ENCODE peak calls at places on chromosomes 6 and 20, in five cellular contexts. L is fibroblast of lung, K is right lobe of liver, I is A549, Y is AG10803. G is an unnamed sample.

GRCh38 chr6:132190097-132190814 is 211.0 kb downstream of the MOXD1 start:
- DNase-seq in Y (peak), K (no peak), L (peak), I (no peak), G (no peak)

GRCh38 chr20:7155794-7156193 is 388.3 kb downstream of the BMP2 start:
- DNase-seq in I (no peak), K (no peak), L (no peak), Y (no peak), G (no peak)

GRCh38 chr6:109178921-109179320 is 83.6 kb downstream of the CEP57L1 start:
- DNase-seq in L (no peak), I (no peak), Y (no peak), K (no peak), G (no peak)

GRCh38 chr6:150413768-150414167 is 45.0 kb downstream of the IYD start:
- DNase-seq in I (no peak), Y (no peak), K (no peak), L (no peak), G (no peak)

GRCh38 chr6:22904413-22904812 is 335.0 kb downstream of the HDGFL1 start:
- DNase-seq in K (no peak), I (no peak), L (no peak), Y (no peak), G (no peak)

GRCh38 chr6:163554663-163555062 is 140.1 kb downstream of the QKI start:
- DNase-seq in Y (peak), L (peak), I (peak), K (peak), G (no peak)

GRCh38 chr20:62816031-62816878 is 595 bp upstream of the COL9A3 start:
- DNase-seq in K (no peak), L (no peak), Y (no peak), I (no peak), G (no peak)

GRCh38 chr20:39986231-39986904 is 702.7 kb downstream of the MAFB start:
- DNase-seq in K (peak), Y (peak), I (peak), L (peak), G (peak)

GRCh38 chr20:5656136-5656535 is 94.1 kb upstream of the SHLD1 start:
- DNase-seq in K (no peak), L (no peak), I (no peak), Y (no peak), G (no peak)

GRCh38 chr6:109165392-109165964 is 70.2 kb downstream of the CEP57L1 start:
- DNase-seq in I (peak), K (no peak), L (peak), Y (peak), G (peak)

GRCh38 chr6:148885154-148885870 is 138.5 kb downstream of the UST start:
- DNase-seq in I (no peak), Y (peak), L (peak), K (no peak), G (peak)

GRCh38 chr6:39003072-39003471 is 45.5 kb upstream of the GLP1R start:
- DNase-seq in Y (no peak), L (no peak), I (no peak), K (no peak), G (no peak)

GRCh38 chr20:41398408-41398807 is 31.8 kb upstream of the EMILIN3 start:
- DNase-seq in I (no peak), K (no peak), L (peak), Y (peak), G (no peak)

GRCh38 chr6:4632411-4632810 is 143.8 kb upstream of the CDYL start:
- DNase-seq in Y (peak), L (peak), K (no peak), I (no peak), G (no peak)

GRCh38 chr6:168163096-168163731 is 84.2 kb upstream of the FRMD1 start:
- DNase-seq in I (no peak), K (peak), L (no peak), Y (peak), G (no peak)

GRCh38 chr6:16223362-16223761 is 15.0 kb upstream of the GMPR start:
- DNase-seq in Y (no peak), L (no peak), K (no peak), I (no peak), G (no peak)

GRCh38 chr6:8192597-8192996 is 90.2 kb upstream of the EEF1E1 start:
- DNase-seq in L (no peak), Y (no peak), I (no peak), K (no peak), G (no peak)

GRCh38 chr20:11979306-11980128 is 61.8 kb downstream of the BTBD3 start:
- DNase-seq in I (no peak), L (no peak), Y (no peak), K (no peak), G (no peak)

GRCh38 chr6:42131531-42131930 is 10.9 kb downstream of the C6orf132 start:
- DNase-seq in Y (peak), I (no peak), K (no peak), L (peak), G (no peak)

GRCh38 chr6:40852667-40853383 is 186.2 kb downstream of the UNC5CL start:
- DNase-seq in I (no peak), K (no peak), L (no peak), Y (peak), G (no peak)

GRCh38 chr6:112330071-112330876 is 16.9 kb upstream of the RFPL4B start:
- DNase-seq in I (peak), Y (peak), L (peak), K (no peak), G (no peak)

GRCh38 chr6:19551611-19552010 is 285.6 kb upstream of the ID4 start:
- DNase-seq in K (no peak), L (no peak), I (no peak), Y (no peak), G (no peak)

GRCh38 chr6:136290406-136291010 is 862 bp upstream of the BCLAF1 start:
- DNase-seq in K (peak), I (peak), L (peak), Y (peak), G (peak)

GRCh38 chr6:79009819-79010218 is 68.2 kb downstream of the PHIP start:
- DNase-seq in L (no peak), Y (no peak), K (no peak), I (no peak), G (no peak)

GRCh38 chr20:36270744-36271638 is 34.7 kb downstream of the AAR2 start:
- DNase-seq in I (no peak), L (no peak), K (no peak), Y (no peak), G (no peak)

GRCh38 chr20:25340380-25340779 is 50.3 kb downstream of the ABHD12 start:
- DNase-seq in I (no peak), K (no peak), Y (no peak), L (no peak), G (no peak)

GRCh38 chr6:91132461-91132860 is 545.6 kb upstream of the MAP3K7 start:
- DNase-seq in Y (no peak), I (no peak), L (no peak), K (no peak), G (no peak)

GRCh38 chr6:151493495-151494234 is at the start of gene CCDC170:
- DNase-seq in I (peak), Y (no peak), L (no peak), K (peak), G (no peak)

GRCh38 chr20:5918856-5919633 is 31.3 kb downstream of the TRMT6 start:
- DNase-seq in K (no peak), L (peak), Y (peak), I (peak), G (no peak)

GRCh38 chr20:46816916-46817638 is 77.6 kb upstream of the EYA2 start:
- DNase-seq in K (no peak), L (no peak), Y (no peak), I (no peak), G (no peak)

DNA sequence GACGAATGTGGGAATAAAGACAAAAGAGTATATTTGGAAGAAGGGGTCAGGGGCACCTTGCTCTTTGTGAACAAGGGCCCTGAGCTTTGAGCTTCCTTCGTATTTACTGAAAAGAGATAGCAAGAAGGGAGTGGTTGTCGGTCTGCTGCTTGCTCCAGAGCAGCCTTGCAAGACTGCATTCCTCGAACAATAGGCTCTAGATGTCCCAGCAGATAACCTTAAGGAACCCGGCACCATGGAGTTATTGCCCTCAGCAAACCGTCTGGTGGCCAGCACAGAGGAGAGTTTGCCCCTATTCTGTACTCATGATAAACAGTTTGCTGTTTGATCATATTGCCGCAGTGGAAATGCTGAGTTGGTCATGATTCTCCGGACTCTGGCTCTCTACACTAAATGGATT is 22.7 kb downstream of the HLA-DRB1 start:
- DNase-seq in I (no peak), L (no peak), Y (no peak), K (no peak), G (no peak)
- H3K4me3 ChIP-seq in I (no peak), L (no peak), Y (no peak), K (no peak), G (no peak)

GRCh38 chr20:2349801-2350200 is 30.9 kb upstream of the TGM6 start:
- DNase-seq in L (no peak), Y (peak), I (no peak), K (no peak), G (no peak)
- TF ChIP-seq CTCF in L (no peak), Y (no peak), I (no peak), K (no peak), G (no peak)

DNA sequence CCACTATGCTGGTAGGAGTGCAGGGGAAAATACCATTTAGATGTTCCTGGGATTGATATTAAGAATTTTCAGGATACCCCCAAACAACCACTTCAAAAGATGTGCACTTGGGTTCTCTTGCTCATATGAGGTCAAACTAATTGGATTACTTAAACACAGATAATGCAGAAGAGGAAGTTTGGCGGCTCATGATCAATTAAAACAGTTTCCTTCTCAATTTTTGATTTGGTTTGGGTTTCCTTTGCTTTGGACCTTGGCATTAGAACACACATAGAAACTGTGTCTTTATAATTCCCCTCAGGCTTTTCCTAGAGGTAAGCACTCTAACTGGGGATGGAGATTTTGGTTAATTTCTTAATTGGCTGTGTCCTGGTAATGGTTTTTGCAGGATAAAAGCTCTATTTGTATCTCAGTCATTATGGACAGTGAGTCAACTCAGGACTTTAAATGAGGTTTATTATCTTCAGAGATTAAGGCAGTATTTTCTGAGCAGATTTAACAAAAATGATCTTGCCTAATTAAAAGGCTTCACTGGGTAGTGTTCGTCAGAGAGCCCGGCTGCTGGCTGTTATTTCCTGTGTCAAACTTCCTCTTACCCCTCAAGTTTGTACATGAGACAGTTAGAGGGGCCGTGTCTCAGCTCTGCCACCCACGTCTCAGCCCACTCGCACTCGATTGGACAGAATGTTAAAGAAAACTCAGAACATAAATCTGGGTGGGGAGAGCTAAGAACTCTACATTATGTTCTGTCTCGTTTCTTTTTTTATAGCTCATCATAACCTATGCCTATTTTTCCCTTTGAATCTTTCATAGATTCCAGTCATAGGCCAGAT is 50.3 kb upstream of the PREP start:
- DNase-seq in K (no peak), L (no peak), Y (no peak), I (no peak), G (no peak)
- H3K4me3 ChIP-seq in K (no peak), L (no peak), Y (no peak), I (no peak), G (no peak)

DNA sequence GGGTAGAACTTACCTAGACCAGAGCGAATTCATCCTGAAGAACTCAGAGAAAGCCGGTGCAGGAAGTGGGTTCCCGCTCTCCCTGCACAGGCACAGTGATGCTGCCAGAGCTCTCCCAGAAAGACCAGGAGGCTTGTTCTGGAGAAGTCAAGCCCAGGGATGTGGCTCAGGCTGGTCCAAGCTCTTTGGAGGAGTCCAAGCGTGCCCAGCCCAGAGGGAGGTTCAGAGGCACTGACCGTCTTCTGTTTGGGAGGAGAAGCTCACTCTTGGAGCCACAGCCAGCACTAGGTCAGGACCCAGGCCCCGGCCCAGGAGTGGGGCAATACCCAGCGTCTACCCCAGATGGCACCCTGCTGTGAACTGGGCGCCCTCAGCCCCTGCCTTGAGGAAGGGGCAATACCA is 1.5 kb upstream of the PMEPA1 start:
- DNase-seq in Y (no peak), L (no peak), I (peak), K (no peak), G (no peak)
- TF ChIP-seq CTCF in Y (no peak), L (no peak), I (no peak), K (no peak), G (no peak)

DNA sequence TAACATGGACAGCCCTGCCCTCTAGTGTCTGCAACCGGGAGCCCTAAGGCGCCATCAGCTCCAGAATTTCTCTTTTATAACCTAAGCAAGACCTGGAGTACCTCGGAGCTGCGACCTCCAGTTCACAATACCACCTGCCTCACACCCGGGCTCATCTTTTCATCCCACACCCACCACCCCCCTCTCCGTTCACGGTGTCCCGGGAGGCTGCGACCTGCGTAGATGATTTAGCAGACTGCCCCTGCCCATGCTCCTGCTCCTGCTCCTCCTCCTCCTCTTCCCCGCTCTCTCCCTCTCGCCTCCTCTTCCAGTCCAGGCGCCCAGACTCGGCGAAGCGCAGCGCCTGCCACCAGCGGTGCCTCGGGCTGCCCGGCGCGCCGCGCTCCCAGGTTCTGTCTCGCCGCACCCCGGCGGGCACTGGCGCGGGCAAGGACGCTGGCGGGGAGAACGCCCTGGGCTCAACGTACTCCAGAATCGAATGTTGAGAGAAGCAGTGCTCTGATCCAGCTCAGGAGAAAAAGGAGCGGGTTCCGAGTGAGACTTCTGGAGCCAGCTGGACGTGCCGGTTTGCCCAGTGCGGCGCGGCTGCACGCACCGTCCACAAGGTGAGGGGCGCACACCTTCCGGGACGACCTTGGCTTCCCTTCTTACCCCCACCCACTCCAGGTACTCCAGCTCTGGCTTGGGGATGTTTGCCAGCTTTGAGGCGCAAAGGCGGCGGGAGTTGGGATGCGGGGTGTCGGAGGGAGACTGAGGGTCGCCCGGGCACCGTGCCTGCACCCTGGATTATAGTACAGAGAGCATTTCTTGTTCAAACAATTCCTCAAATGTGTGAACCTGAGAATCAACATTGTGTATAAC is at the start of gene HTR1E:
- DNase-seq in K (peak), L (peak), I (peak), Y (no peak), G (no peak)
- H3K4me3 ChIP-seq in K (no peak), L (no peak), I (peak), Y (no peak), G (no peak)

GRCh38 chr6:147238164-147238563 is 33.9 kb downstream of the STXBP5 start:
- DNase-seq in L (no peak), Y (no peak), I (no peak), K (no peak), G (no peak)
- TF ChIP-seq CTCF in L (no peak), Y (no peak), I (no peak), K (no peak), G (no peak)

GRCh38 chr6:139370047-139370706 is 4.3 kb downstream of the CITED2 start:
- DNase-seq in K (no peak), I (no peak), Y (peak), L (peak), G (peak)
- H3K4me3 ChIP-seq in K (peak), I (no peak), Y (peak), L (no peak), G (peak)

GRCh38 chr20:37545516-37545915 is 17.8 kb upstream of the BLCAP start:
- DNase-seq in I (no peak), L (no peak), K (no peak), Y (no peak), G (no peak)

GRCh38 chr20:37541326-37541725 is 13.7 kb upstream of the BLCAP start:
- DNase-seq in I (no peak), Y (no peak), L (no peak), K (no peak), G (no peak)

GRCh38 chr20:37542281-37542680 is 14.6 kb upstream of the BLCAP start:
- DNase-seq in I (peak), K (no peak), L (no peak), Y (no peak), G (no peak)

GRCh38 chr20:37544386-37544785 is 16.7 kb upstream of the BLCAP start:
- DNase-seq in L (no peak), I (no peak), Y (no peak), K (no peak), G (no peak)

DNA sequence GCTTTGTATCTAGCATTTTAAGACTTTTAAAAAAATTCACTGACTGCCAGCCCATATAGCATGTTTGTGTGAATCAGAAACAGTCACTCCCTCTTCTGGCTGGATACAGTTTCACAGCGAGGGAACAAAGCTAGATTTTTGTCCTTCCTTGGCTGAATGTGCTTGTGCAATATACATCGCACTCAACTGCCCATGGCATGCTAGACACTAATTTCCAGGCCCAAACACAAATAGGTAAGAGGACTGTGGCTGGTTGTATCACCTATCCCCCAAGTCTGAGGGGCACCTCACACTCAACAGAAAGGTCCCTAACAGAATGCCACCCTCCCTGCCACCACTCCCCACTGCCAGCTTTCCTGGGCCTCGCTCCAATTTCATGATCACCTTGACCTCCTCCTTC is 16.2 kb upstream of the BLCAP start:
- DNase-seq in L (peak), K (no peak), I (peak), Y (peak), G (no peak)
- TF ChIP-seq CTCF in L (peak), K (peak), I (peak), Y (peak), G (peak)

DNA sequence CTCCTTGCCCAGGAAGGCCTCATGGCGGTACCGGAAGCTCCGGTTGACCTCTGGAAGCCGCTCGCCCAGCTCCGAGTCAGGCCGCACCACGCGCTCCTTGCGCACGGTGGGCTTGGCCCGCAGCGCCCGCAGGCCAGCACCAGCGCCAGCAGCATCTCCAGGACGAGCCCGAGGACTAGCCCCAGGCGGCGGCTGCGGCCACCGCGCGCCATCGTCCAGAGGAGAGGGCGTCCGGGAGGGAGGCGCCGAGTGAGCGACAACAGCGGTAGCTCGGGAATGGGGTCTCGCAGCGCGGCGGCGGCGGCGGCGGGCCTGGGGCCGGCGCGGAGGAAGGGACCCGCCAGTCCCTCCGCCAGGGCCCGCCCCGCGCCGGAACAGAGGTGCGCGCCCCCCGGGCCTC is 27.6 kb upstream of the CGA start:
- DNase-seq in L (no peak), K (no peak), Y (no peak), I (no peak), G (no peak)
- H3K4me3 ChIP-seq in L (no peak), K (no peak), Y (no peak), I (no peak), G (no peak)

DNA sequence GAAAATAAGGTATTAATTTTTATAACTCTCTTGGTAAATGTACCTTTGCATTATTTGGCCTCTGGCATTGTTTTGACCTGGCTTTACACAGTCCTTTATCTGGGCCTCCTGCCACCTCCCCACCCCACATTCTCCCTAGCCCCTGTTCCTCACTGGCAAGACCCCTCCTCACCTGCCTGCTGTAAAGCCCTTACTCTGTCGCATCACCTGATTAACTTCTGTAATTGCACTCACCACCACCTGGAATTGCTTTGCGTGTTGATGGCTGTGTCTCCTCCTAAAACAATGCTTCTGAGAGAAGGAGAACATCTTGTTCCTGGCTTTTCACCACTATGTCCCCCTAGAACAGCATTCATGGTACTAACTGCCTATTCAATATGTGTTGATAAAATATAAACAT is 24.8 kb downstream of the SNX9 start:
- DNase-seq in K (no peak), L (no peak), Y (no peak), I (no peak), G (no peak)
- TF ChIP-seq CTCF in K (no peak), L (no peak), Y (no peak), I (no peak), G (no peak)